ENCODE peak calls at places on chromosome 18, in ten cellular contexts. One of them, this sample, is unnamed. For H3K27me3, the result is how much of the 10 kb centered on the place peaks cover.

GRCh38 chr18:22412502-22412901 is 5.2 kb downstream of the CTAGE1 start:
- DNase-seq in AG04450: no peak
- DNase-seq in tibial artery: no peak
- DNase-seq in gastrocnemius medialis: no peak
- DNase-seq in BJ: no peak
- DNase-seq in tibial nerve: no peak
- DNase-seq in heart left ventricle: no peak
- DNase-seq in mammary epithelial cell: peak
- DNase-seq in ascending aorta: no peak
- DNase-seq in GM23338: no peak
- DNase-seq in this sample: no peak

GRCh38 chr18:23105030-23105429 is 30.3 kb upstream of the CABLES1 start:
- DNase-seq in AG04450: no peak
- DNase-seq in tibial artery: no peak
- DNase-seq in gastrocnemius medialis: no peak
- DNase-seq in BJ: no peak
- DNase-seq in tibial nerve: no peak
- DNase-seq in heart left ventricle: no peak
- DNase-seq in mammary epithelial cell: no peak
- DNase-seq in ascending aorta: no peak
- DNase-seq in GM23338: no peak
- DNase-seq in this sample: no peak

GRCh38 chr18:45167109-45167551 is 448.1 kb upstream of the SLC14A2 start:
- DNase-seq in AG04450: no peak
- DNase-seq in tibial artery: no peak
- DNase-seq in gastrocnemius medialis: no peak
- DNase-seq in BJ: peak
- DNase-seq in tibial nerve: no peak
- DNase-seq in heart left ventricle: no peak
- DNase-seq in mammary epithelial cell: peak
- DNase-seq in ascending aorta: no peak
- DNase-seq in GM23338: no peak
- DNase-seq in this sample: no peak

GRCh38 chr18:33960393-33960792 is 264.3 kb downstream of the NOL4 start:
- DNase-seq in AG04450: no peak
- DNase-seq in tibial artery: no peak
- DNase-seq in gastrocnemius medialis: no peak
- DNase-seq in BJ: no peak
- DNase-seq in tibial nerve: no peak
- DNase-seq in heart left ventricle: no peak
- DNase-seq in mammary epithelial cell: no peak
- DNase-seq in ascending aorta: no peak
- DNase-seq in GM23338: no peak
- DNase-seq in this sample: no peak

GRCh38 chr18:12652861-12653401 is 5.0 kb downstream of the SPIRE1 start:
- DNase-seq in AG04450: no peak
- DNase-seq in tibial artery: no peak
- DNase-seq in gastrocnemius medialis: peak
- DNase-seq in BJ: no peak
- DNase-seq in tibial nerve: no peak
- DNase-seq in heart left ventricle: no peak
- DNase-seq in mammary epithelial cell: peak
- DNase-seq in ascending aorta: no peak
- DNase-seq in GM23338: no peak
- DNase-seq in this sample: no peak

GRCh38 chr18:25146113-25146512 is 205.9 kb downstream of the ZNF521 start:
- DNase-seq in AG04450: no peak
- DNase-seq in tibial artery: no peak
- DNase-seq in gastrocnemius medialis: no peak
- DNase-seq in BJ: no peak
- DNase-seq in tibial nerve: no peak
- DNase-seq in heart left ventricle: no peak
- DNase-seq in mammary epithelial cell: no peak
- DNase-seq in ascending aorta: no peak
- DNase-seq in GM23338: no peak
- DNase-seq in this sample: no peak

GRCh38 chr18:3603460-3604259 is 153.7 kb downstream of the TGIF1 start:
- DNase-seq in AG04450: peak
- DNase-seq in tibial artery: no peak
- DNase-seq in gastrocnemius medialis: peak
- DNase-seq in BJ: peak
- DNase-seq in tibial nerve: no peak
- DNase-seq in heart left ventricle: no peak
- DNase-seq in mammary epithelial cell: peak
- DNase-seq in ascending aorta: no peak
- DNase-seq in GM23338: peak
- DNase-seq in this sample: no peak

GRCh38 chr18:76348267-76349066 is 146.6 kb downstream of the ZNF516 start:
- DNase-seq in AG04450: no peak
- DNase-seq in tibial artery: no peak
- DNase-seq in gastrocnemius medialis: no peak
- DNase-seq in BJ: no peak
- DNase-seq in tibial nerve: no peak
- DNase-seq in heart left ventricle: no peak
- DNase-seq in mammary epithelial cell: no peak
- DNase-seq in ascending aorta: no peak
- DNase-seq in GM23338: no peak
- DNase-seq in this sample: no peak

GRCh38 chr18:78774741-78775141 is 204.9 kb upstream of the SALL3 start:
- DNase-seq in AG04450: no peak
- DNase-seq in tibial artery: no peak
- DNase-seq in gastrocnemius medialis: no peak
- DNase-seq in BJ: no peak
- DNase-seq in tibial nerve: no peak
- DNase-seq in heart left ventricle: no peak
- DNase-seq in mammary epithelial cell: no peak
- DNase-seq in ascending aorta: no peak
- DNase-seq in GM23338: no peak
- DNase-seq in this sample: no peak

GRCh38 chr18:2572892-2573291 is 1.5 kb downstream of the NDC80 start:
- DNase-seq in AG04450: no peak
- DNase-seq in tibial artery: no peak
- DNase-seq in gastrocnemius medialis: no peak
- DNase-seq in BJ: no peak
- DNase-seq in tibial nerve: no peak
- DNase-seq in heart left ventricle: no peak
- DNase-seq in mammary epithelial cell: no peak
- DNase-seq in ascending aorta: no peak
- DNase-seq in GM23338: no peak
- DNase-seq in this sample: no peak

GRCh38 chr18:39198376-39198775 is 1632.8 kb upstream of the CELF4 start:
- DNase-seq in AG04450: no peak
- DNase-seq in tibial artery: no peak
- DNase-seq in gastrocnemius medialis: no peak
- DNase-seq in BJ: no peak
- DNase-seq in tibial nerve: no peak
- DNase-seq in heart left ventricle: no peak
- DNase-seq in mammary epithelial cell: peak
- DNase-seq in ascending aorta: no peak
- DNase-seq in GM23338: no peak
- DNase-seq in this sample: no peak

GRCh38 chr18:49563701-49564100 is 1.8 kb downstream of the LIPG start:
- DNase-seq in AG04450: no peak
- DNase-seq in tibial artery: no peak
- DNase-seq in gastrocnemius medialis: no peak
- DNase-seq in BJ: no peak
- DNase-seq in tibial nerve: no peak
- DNase-seq in heart left ventricle: no peak
- DNase-seq in mammary epithelial cell: peak
- DNase-seq in ascending aorta: no peak
- DNase-seq in GM23338: no peak
- DNase-seq in this sample: no peak
- TF ChIP-seq CTCF in AG04450: no peak
- TF ChIP-seq CTCF in tibial artery: no peak
- TF ChIP-seq CTCF in gastrocnemius medialis: no peak
- TF ChIP-seq CTCF in BJ: no peak
- TF ChIP-seq CTCF in tibial nerve: no peak
- TF ChIP-seq CTCF in heart left ventricle: no peak
- TF ChIP-seq CTCF in mammary epithelial cell: no peak
- TF ChIP-seq CTCF in ascending aorta: no peak
- TF ChIP-seq CTCF in GM23338: no peak
- TF ChIP-seq CTCF in this sample: no peak

DNA sequence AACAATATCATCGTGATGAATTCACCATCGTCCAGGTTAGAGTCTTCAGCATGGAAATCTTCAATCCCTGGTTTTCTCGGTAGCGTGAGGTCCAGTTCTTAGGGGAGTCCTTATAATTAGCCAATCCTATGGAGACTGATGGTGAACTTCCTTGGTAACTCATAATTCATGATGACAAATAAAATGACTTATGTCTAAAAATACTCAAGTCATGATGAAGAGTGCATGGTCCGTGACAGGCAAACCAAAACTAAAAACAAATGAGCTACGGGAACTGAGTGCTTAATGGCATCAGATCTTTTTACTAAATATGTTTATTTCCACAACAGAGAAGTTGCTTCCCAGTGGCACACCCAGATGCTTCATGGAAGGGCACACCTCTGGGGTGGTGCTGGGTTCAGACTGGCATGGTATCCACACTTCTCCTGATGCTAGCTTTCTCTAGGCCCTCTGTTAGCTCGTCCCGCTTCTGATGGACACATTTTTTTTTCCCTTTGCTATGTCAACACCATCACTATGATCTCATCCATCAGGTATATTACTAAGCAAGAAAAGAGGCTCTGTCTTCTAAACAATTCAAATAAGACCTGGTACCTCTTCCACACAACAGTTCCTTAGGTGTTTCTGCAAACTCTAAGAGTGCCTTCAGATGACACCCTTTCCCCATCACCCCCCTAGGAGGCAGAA is 92.8 kb upstream of the NEDD4L start:
- DNase-seq in AG04450: no peak
- DNase-seq in tibial artery: no peak
- DNase-seq in gastrocnemius medialis: no peak
- DNase-seq in BJ: no peak
- DNase-seq in tibial nerve: no peak
- DNase-seq in heart left ventricle: no peak
- DNase-seq in mammary epithelial cell: peak
- DNase-seq in ascending aorta: no peak
- DNase-seq in GM23338: no peak
- DNase-seq in this sample: no peak
- H3K4me3 ChIP-seq in AG04450: no peak
- H3K4me3 ChIP-seq in tibial artery: no peak
- H3K4me3 ChIP-seq in gastrocnemius medialis: no peak
- H3K4me3 ChIP-seq in BJ: no peak
- H3K4me3 ChIP-seq in tibial nerve: no peak
- H3K4me3 ChIP-seq in heart left ventricle: no peak
- H3K4me3 ChIP-seq in mammary epithelial cell: no peak
- H3K4me3 ChIP-seq in ascending aorta: no peak
- H3K4me3 ChIP-seq in GM23338: no peak
- H3K4me3 ChIP-seq in this sample: no peak

GRCh38 chr18:9753863-9754262 is 45.8 kb downstream of the RAB31 start:
- DNase-seq in AG04450: no peak
- DNase-seq in tibial artery: no peak
- DNase-seq in gastrocnemius medialis: no peak
- DNase-seq in BJ: no peak
- DNase-seq in tibial nerve: no peak
- DNase-seq in heart left ventricle: no peak
- DNase-seq in mammary epithelial cell: peak
- DNase-seq in ascending aorta: no peak
- DNase-seq in GM23338: no peak
- DNase-seq in this sample: no peak
- H3K27me3 ChIP-seq in AG04450: under half
- H3K27me3 ChIP-seq in tibial artery: under half
- H3K27me3 ChIP-seq in gastrocnemius medialis: under half
- H3K27me3 ChIP-seq in BJ: under half
- H3K27me3 ChIP-seq in tibial nerve: under half
- H3K27me3 ChIP-seq in heart left ventricle: under half
- H3K27me3 ChIP-seq in mammary epithelial cell: under half
- H3K27me3 ChIP-seq in ascending aorta: under half
- H3K27me3 ChIP-seq in GM23338: under half
- H3K27me3 ChIP-seq in this sample: under half

GRCh38 chr18:58232674-58233073 is 188.6 kb downstream of the NEDD4L start:
- DNase-seq in AG04450: no peak
- DNase-seq in tibial artery: no peak
- DNase-seq in gastrocnemius medialis: no peak
- DNase-seq in BJ: no peak
- DNase-seq in tibial nerve: no peak
- DNase-seq in heart left ventricle: no peak
- DNase-seq in mammary epithelial cell: no peak
- DNase-seq in ascending aorta: no peak
- DNase-seq in GM23338: no peak
- DNase-seq in this sample: no peak

GRCh38 chr18:58229162-58229561 is 185.1 kb downstream of the NEDD4L start:
- DNase-seq in AG04450: no peak
- DNase-seq in tibial artery: no peak
- DNase-seq in gastrocnemius medialis: no peak
- DNase-seq in BJ: no peak
- DNase-seq in tibial nerve: no peak
- DNase-seq in heart left ventricle: no peak
- DNase-seq in mammary epithelial cell: no peak
- DNase-seq in ascending aorta: no peak
- DNase-seq in GM23338: no peak
- DNase-seq in this sample: no peak

GRCh38 chr18:58231930-58232329 is 187.9 kb downstream of the NEDD4L start:
- DNase-seq in AG04450: no peak
- DNase-seq in tibial artery: no peak
- DNase-seq in gastrocnemius medialis: no peak
- DNase-seq in BJ: no peak
- DNase-seq in tibial nerve: no peak
- DNase-seq in heart left ventricle: no peak
- DNase-seq in mammary epithelial cell: no peak
- DNase-seq in ascending aorta: no peak
- DNase-seq in GM23338: no peak
- DNase-seq in this sample: no peak

GRCh38 chr18:58228762-58229161 is 184.7 kb downstream of the NEDD4L start:
- DNase-seq in AG04450: no peak
- DNase-seq in tibial artery: no peak
- DNase-seq in gastrocnemius medialis: no peak
- DNase-seq in BJ: no peak
- DNase-seq in tibial nerve: no peak
- DNase-seq in heart left ventricle: no peak
- DNase-seq in mammary epithelial cell: no peak
- DNase-seq in ascending aorta: no peak
- DNase-seq in GM23338: peak
- DNase-seq in this sample: no peak

DNA sequence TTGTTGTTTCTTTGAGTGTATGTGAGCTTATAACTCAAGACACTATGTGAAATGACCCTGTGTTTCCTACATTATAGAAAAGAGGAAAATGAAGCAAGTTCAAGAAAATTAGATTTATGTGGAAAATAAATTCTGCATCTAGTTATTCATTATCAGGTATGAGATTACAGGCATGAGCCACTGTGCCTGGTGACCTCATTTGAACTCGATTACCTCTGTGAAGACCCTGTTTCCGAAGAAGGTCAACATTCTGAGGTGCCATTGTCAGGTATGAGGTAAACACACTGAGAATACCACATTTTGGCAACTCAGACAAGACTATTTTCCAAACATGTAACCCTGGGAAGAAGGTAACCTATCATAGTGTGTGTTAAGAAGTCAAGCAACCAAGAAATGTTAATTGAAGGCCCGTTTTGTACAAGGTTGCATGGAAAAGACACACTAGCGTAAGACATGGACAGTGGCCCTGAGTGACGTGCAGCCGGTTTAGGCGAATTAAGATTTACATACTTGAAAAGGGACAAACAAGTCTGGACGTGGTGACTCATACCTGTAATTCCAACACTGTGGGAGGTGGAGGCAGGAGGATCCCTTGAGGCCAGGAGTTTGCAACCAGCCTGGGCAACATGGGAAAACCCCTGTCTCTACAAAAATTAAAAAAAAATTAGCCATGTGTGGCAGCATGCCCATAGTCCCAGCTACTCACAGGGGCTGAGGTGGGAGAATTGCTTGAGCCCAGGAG is 186.6 kb downstream of the NEDD4L start:
- DNase-seq in AG04450: no peak
- DNase-seq in tibial artery: no peak
- DNase-seq in gastrocnemius medialis: no peak
- DNase-seq in BJ: no peak
- DNase-seq in tibial nerve: no peak
- DNase-seq in heart left ventricle: no peak
- DNase-seq in mammary epithelial cell: peak
- DNase-seq in ascending aorta: no peak
- DNase-seq in GM23338: no peak
- DNase-seq in this sample: no peak
- TF ChIP-seq CTCF in AG04450: no peak
- TF ChIP-seq CTCF in tibial artery: no peak
- TF ChIP-seq CTCF in gastrocnemius medialis: no peak
- TF ChIP-seq CTCF in BJ: no peak
- TF ChIP-seq CTCF in tibial nerve: no peak
- TF ChIP-seq CTCF in heart left ventricle: no peak
- TF ChIP-seq CTCF in mammary epithelial cell: no peak
- TF ChIP-seq CTCF in ascending aorta: no peak
- TF ChIP-seq CTCF in GM23338: no peak
- TF ChIP-seq CTCF in this sample: no peak

This sample was measured in CD8-positive, alpha-beta T cell.